ENCODE peak calls at places on chromosome 22, in six cellular contexts. L is endothelial cell of umbilical vein, B is A549, V is HepG2, N is K562, X is GM12878. Y is an unnamed sample.
A peak's percentile ranks its signal among the peaks of the same experiment; 100 is the strongest.

GRCh38 chr22:22756109-22756508 is 111.7 kb downstream of the GGTLC2 start:
- DNase-seq in B (no peak), X (no peak), L (no peak), V (no peak), N (no peak), Y (no peak)

GRCh38 chr22:33180371-33180770 is 122.2 kb upstream of the SYN3 start:
- DNase-seq in X (no peak), L (no peak), V (no peak), N (no peak), B (no peak), Y (no peak)

GRCh38 chr22:36486619-36487384 is 5.4 kb upstream of the TXN2 start:
- DNase-seq in N (no peak), V (peak; percentile 53), X (no peak), L (peak; percentile 43), B (no peak), Y (peak; percentile 78)

GRCh38 chr22:41762980-41763779 is 37.3 kb upstream of the CCDC134 start:
- DNase-seq in V (peak; percentile 39), N (peak; percentile 35), L (peak; percentile 16), X (no peak), B (no peak), Y (peak; percentile 72)

GRCh38 chr22:47002692-47003091 is 240.2 kb downstream of the TBC1D22A start:
- DNase-seq in L (no peak), B (no peak), V (no peak), N (no peak), X (no peak), Y (no peak)

GRCh38 chr22:17910561-17911311 is 113.6 kb downstream of the MICAL3 start:
- DNase-seq in B (peak; percentile 7), X (no peak), L (peak; percentile 94), V (no peak), N (no peak), Y (no peak)

GRCh38 chr22:32557424-32557823 is 82.8 kb downstream of the FBXO7 start:
- DNase-seq in L (no peak), B (no peak), X (no peak), N (no peak), V (no peak), Y (no peak)

GRCh38 chr22:40123387-40123786 is 54.3 kb upstream of the TNRC6B start:
- DNase-seq in L (no peak), V (no peak), X (no peak), N (no peak), B (no peak), Y (no peak)

GRCh38 chr22:17158568-17159503 is at the start of gene HDHD5:
- DNase-seq in B (peak; percentile 66), X (no peak), L (peak; percentile 79), V (no peak), N (peak; percentile 99), Y (peak; percentile 91)

GRCh38 chr22:36439481-36440271 is 41.8 kb downstream of the TXN2 start:
- DNase-seq in B (peak; percentile 85), N (peak; percentile 62), L (peak; percentile 75), V (peak; percentile 53), X (no peak), Y (peak; percentile 64)

GRCh38 chr22:31651667-31652066 is 10.3 kb downstream of the PISD start:
- DNase-seq in V (no peak), B (no peak), N (no peak), L (no peak), X (no peak), Y (no peak)

GRCh38 chr22:41963453-41964105 is 5.7 kb upstream of the SEPTIN3 start:
- DNase-seq in N (no peak), B (no peak), V (no peak), X (no peak), L (no peak), Y (no peak)

GRCh38 chr22:25134028-25134427 is 65.6 kb upstream of the CRYBB3 start:
- DNase-seq in L (peak; percentile 95), B (no peak), N (no peak), V (no peak), X (no peak), Y (no peak)

GRCh38 chr22:40263191-40263590 is 83.1 kb upstream of the ADSL start:
- DNase-seq in X (no peak), N (peak; percentile 19), B (no peak), L (peak; percentile 80), V (no peak), Y (peak; percentile 6)

GRCh38 chr22:31044262-31044861 is 36.8 kb upstream of the SMTN start:
- DNase-seq in L (no peak), X (no peak), N (no peak), V (peak; percentile 77), B (no peak), Y (no peak)

GRCh38 chr22:25282346-25282670 is 62.9 kb downstream of the CRYBB2 start:
- DNase-seq in N (no peak), X (no peak), V (no peak), L (no peak), B (no peak), Y (no peak)

GRCh38 chr22:39723899-39724351 is 153.4 kb downstream of the CACNA1I start:
- DNase-seq in L (no peak), B (no peak), X (no peak), V (peak; percentile 6), N (peak; percentile 69), Y (peak; percentile 12)

GRCh38 chr22:36149464-36149863 is 11.1 kb downstream of the APOL3 start:
- DNase-seq in L (no peak), B (no peak), V (no peak), X (no peak), N (no peak), Y (peak; percentile 34)

GRCh38 chr22:44914026-44914721 is 95.6 kb downstream of the PHF21B start:
- DNase-seq in B (no peak), X (no peak), N (no peak), L (no peak), V (no peak), Y (no peak)

GRCh38 chr22:40703174-40703573 is 23.9 kb downstream of the MCHR1 start:
- DNase-seq in V (no peak), X (peak; percentile 41), L (no peak), N (no peak), B (no peak), Y (peak; percentile 26)

GRCh38 chr22:32615874-32616564 is 141.4 kb downstream of the FBXO7 start:
- DNase-seq in N (no peak), B (no peak), X (no peak), L (no peak), V (peak; percentile 72), Y (no peak)

GRCh38 chr22:32542332-32543019 is 67.9 kb downstream of the FBXO7 start:
- DNase-seq in N (no peak), V (no peak), X (no peak), L (no peak), B (no peak), Y (no peak)

GRCh38 chr22:37345863-37346514 is 63.7 kb downstream of the CYTH4 start:
- DNase-seq in N (no peak), V (no peak), B (no peak), L (peak; percentile 53), X (no peak), Y (no peak)

DNA sequence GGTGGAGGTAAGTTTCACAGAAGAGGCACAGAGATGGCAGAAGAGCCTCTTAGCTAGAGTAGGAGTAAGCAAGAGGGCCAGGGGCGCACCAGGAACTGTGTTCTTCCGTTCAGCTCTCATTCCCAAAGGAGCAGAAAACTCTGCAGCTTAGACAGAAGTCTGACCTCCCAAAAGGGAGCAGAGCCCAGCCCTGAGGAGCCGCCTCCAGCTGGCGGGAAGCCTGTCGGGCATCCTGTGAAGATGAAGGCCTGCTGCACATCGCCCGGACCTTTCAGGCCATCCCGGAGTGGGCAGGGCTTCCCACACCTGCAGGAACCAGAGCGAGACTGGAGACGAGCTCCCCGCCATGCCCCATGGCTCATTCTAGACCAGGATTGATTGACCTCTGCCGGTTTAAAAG is 1102.8 kb downstream of the BRD1 start:
- DNase-seq in B (no peak), L (no peak), X (no peak), N (no peak), V (no peak), Y (no peak)
- TF ChIP-seq MYC in B (no peak), L (no peak), X (no peak), N (no peak), V (no peak), Y (no peak)

GRCh38 chr22:26553056-26553752 is 36.7 kb downstream of the TPST2 start:
- DNase-seq in L (peak; percentile 72), V (no peak), X (no peak), B (peak; percentile 27), N (no peak), Y (peak; percentile 34)
- TF ChIP-seq MYC in L (no peak), V (no peak), X (no peak), B (no peak), N (no peak), Y (no peak)

GRCh38 chr22:38413085-38414008 is 41.7 kb downstream of the KCNJ4 start:
- DNase-seq in N (no peak), X (no peak), V (no peak), L (no peak), B (no peak), Y (no peak)
- TF ChIP-seq MYC in N (no peak), X (no peak), V (no peak), L (no peak), B (no peak), Y (no peak)

DNA sequence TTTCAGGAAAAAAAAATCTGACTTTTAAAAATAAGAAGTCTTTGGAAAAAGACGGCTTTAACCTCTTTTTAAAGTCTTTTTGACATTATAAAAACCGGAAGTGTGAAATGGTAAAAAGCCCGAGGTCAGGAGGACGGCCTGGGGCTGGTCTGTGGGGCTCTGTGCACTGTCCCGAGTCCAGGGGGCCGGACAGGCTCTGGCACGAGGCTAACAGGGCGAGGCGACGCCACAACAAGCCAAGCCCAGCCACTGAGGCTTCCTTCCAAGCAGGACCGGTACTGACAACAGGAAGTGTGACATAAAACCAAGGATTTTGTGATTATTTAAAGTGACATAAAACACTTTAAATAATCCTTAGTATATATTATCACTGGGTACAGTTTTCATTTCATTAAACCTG is 39.2 kb downstream of the BRD1 start:
- DNase-seq in N (no peak), B (no peak), L (peak; percentile 49), X (no peak), V (no peak), Y (peak; percentile 57)
- TF ChIP-seq MYC in N (no peak), B (no peak), L (no peak), X (no peak), V (no peak), Y (no peak)

GRCh38 chr22:43090130-43090789 is 1.1 kb upstream of the TTLL1 start:
- DNase-seq in N (peak; percentile 67), B (peak; percentile 82), V (peak; percentile 88), X (peak; percentile 46), L (peak; percentile 80), Y (peak; percentile 88)
- TF ChIP-seq MYC in N (no peak), B (no peak), V (no peak), X (no peak), L (no peak), Y (no peak)

DNA sequence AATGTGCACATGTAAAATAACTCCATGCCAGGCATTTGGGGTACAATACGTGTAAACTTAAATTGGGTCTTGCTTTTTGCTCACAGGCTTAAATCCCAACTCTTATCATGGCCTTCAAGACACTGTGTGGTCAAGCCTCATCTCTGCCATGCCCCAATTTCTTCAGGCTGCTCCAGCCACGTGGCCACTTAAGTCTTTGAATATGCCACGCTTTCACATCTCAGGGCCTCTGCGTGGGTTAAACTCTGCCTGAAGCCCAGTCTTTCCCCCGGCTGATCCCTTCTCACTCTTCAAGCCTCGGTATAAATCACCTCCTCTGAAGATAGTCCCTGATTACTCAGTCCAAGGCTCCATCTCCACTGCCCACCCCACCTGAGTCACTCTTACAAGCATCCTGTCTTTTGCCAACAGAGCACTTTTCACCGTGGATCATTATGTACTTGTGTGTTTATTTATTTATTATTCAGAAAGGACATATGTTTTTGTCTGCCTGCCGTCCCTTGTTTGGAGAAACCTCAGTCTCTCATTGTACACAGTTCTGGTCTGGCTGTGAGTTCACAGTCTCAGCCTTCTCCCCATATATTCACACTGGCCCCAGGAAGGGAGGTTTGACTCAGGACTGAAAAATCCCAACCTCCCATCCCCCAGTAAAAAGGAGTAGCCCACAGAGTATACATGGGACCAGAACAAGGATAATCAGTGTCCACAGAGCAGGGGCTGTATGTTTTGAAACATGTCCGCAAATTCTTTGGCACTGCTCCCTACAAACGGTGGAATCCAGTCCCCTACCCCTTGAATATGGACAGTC is 344.7 kb downstream of the MN1 start:
- DNase-seq in N (no peak), L (peak; percentile 29), V (no peak), X (no peak), B (peak; percentile 44), Y (no peak)
- TF ChIP-seq MYC in N (no peak), L (no peak), V (no peak), X (no peak), B (no peak), Y (no peak)

Y was measured in NB4.